ENCODE peak calls at places on chromosome 16, in eight cellular contexts. S is IMR-90, L is H1, P is GM12878, R is SK-N-SH, G is WTC11, F is K562, X is HepG2. E is an unnamed sample.

GRCh38 chr16:85139888-85140339 is 27.6 kb upstream of the CIBAR2 start:
- DNase-seq in G (no peak), S (no peak), X (peak), R (no peak), P (no peak), F (no peak), L (no peak), E (no peak)

GRCh38 chr16:66695935-66696668 is 441 bp downstream of the CMTM4 start:
- DNase-seq in P (no peak), F (peak), G (peak), R (no peak), S (no peak), X (no peak), L (no peak), E (peak)

GRCh38 chr16:14286381-14287230 is 215.5 kb downstream of the MRTFB start:
- DNase-seq in F (no peak), L (no peak), G (peak), S (no peak), X (no peak), R (no peak), P (no peak), E (no peak)

GRCh38 chr16:84292032-84292431 is 2.6 kb upstream of the WFDC1 start:
- DNase-seq in R (no peak), X (no peak), G (no peak), F (no peak), L (no peak), P (no peak), S (no peak), E (no peak)

GRCh38 chr16:20899503-20900298 is 457 bp downstream of the DCUN1D3 start:
- DNase-seq in L (no peak), X (peak), G (peak), P (no peak), R (peak), S (no peak), F (peak), E (peak)

GRCh38 chr16:13036600-13036999 is 135.2 kb downstream of the SHISA9 start:
- DNase-seq in R (no peak), X (peak), S (peak), P (no peak), L (no peak), F (peak), G (peak), E (peak)

GRCh38 chr16:64898159-64898558 is 223.7 kb downstream of the CDH11 start:
- DNase-seq in G (no peak), X (no peak), L (no peak), R (no peak), F (no peak), S (no peak), P (no peak), E (no peak)

GRCh38 chr16:13098536-13098935 is 197.1 kb downstream of the SHISA9 start:
- DNase-seq in G (no peak), X (no peak), S (no peak), L (no peak), R (no peak), P (no peak), F (no peak), E (no peak)

GRCh38 chr16:23132921-23133532 is 16.2 kb downstream of the USP31 start:
- DNase-seq in R (no peak), F (no peak), L (no peak), S (peak), P (no peak), X (no peak), G (no peak), E (no peak)

GRCh38 chr16:69465881-69466280 is 41.5 kb downstream of the CYB5B start:
- DNase-seq in X (peak), G (no peak), P (no peak), L (no peak), S (no peak), R (no peak), F (no peak), E (no peak)

GRCh38 chr16:68272501-68273209 is 8.3 kb downstream of the SLC7A6 start:
- DNase-seq in P (no peak), X (no peak), G (no peak), L (no peak), S (no peak), F (no peak), R (no peak), E (no peak)
- TF ChIP-seq USF2 in P (no peak), X (no peak), G (no peak), L (no peak), S (no peak), F (no peak), R (no peak), E (no peak)

GRCh38 chr16:50821586-50821985 is 79.7 kb downstream of the CYLD start:
- DNase-seq in P (no peak), S (peak), F (peak), L (no peak), G (no peak), R (no peak), X (peak), E (peak)
- TF ChIP-seq USF2 in P (no peak), S (no peak), F (no peak), L (no peak), G (no peak), R (no peak), X (no peak), E (no peak)

DNA sequence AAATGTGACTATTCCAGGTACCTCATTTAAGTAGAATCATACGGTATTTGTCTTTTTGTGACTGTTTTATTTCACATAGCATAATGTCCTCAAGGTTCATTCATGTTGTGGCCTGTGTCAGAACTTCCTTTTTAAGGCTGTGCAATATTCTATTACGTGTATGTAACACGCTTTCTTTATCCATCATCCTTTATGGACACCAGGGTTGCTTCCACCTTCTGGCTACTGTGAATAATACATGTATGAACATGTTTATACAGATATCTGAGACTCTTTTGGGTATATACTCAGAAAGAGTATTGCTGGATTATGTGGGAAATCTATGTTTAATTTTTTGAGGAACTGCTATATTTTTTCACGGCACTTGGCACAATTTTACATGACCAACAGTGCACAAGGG is 28.7 kb upstream of the RSL1D1 start:
- DNase-seq in P (no peak), F (no peak), R (no peak), G (no peak), X (no peak), S (no peak), L (no peak), E (no peak)
- TF ChIP-seq USF2 in P (no peak), F (no peak), R (no peak), G (no peak), X (no peak), S (no peak), L (no peak), E (no peak)

DNA sequence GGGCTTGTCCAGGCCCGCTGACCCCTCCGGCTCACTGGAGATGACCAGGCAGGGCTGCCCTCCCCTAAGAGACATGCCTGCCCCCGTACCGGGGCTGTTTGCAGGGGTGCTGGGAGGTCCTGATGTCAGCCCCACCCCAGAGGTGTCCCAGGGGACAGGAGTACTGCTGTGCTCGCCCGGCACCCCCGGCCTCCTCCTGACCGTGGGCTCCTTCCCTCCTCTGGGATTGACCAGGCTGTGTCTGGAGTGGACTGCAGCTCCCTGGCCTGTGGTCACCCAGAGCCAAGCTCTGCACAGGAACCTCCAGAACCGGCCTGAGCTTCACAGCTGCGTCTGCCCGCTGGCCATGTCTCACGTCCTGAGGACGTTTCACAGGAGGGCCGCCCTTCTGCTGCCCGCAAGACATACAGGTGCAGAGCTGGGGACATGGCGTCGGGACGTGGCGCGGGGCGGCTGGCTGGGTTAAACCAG is 53.2 kb downstream of the LMF1 start:
- DNase-seq in F (no peak), L (no peak), P (no peak), S (no peak), X (no peak), R (no peak), G (no peak), E (no peak)
- TF ChIP-seq USF2 in F (no peak), L (no peak), P (no peak), S (no peak), X (no peak), R (no peak), G (no peak), E (no peak)

DNA sequence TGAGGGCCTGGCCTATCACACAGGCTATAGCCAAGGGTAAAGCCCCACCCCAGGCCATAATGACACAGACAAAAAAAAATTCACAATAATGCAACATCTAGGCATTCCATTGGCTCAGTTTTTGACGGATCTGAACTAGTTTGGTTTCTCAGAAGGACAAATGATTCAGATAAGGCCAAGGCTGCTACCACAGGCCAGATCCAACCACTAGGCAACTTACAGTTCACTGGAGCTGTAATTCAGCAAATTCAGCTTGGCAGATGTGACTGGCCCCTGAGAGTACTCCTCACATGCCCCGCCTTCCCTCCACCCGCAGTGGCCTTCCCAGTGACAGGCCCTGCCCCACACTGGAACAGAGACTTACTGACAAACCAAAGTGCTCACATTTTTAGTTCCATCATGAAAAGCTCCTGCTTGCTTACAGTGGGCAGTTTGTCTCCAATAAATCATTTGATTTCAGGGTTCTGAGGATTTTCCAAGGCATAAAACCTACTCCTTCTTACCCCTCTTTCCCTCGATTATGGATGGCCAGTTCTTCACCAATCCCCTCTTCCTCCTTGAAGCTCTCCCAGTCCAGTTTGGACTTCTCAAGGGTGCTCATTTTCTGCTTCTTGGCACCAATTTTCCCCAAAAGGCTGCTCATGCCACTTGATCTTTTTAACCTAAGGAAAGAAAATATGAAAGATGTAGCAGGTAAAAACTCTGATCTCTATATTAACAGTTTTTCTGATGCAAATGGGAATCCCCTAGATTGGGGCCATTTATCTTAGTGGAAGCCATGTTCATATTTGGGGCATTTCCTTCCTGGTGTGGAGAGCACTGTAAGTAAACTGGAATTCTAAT is 53.3 kb upstream of the BCAR1 start:
- DNase-seq in S (peak), X (peak), F (peak), R (no peak), L (no peak), P (no peak), G (no peak), E (peak)
- TF ChIP-seq USF2 in S (no peak), X (no peak), F (no peak), R (no peak), L (no peak), P (no peak), G (no peak), E (no peak)

GRCh38 chr16:88063201-88063773 is 112.1 kb downstream of the BANP start:
- DNase-seq in L (no peak), R (peak), X (no peak), P (no peak), F (no peak), S (peak), G (no peak), E (no peak)
- TF ChIP-seq USF2 in L (no peak), R (no peak), X (no peak), P (no peak), F (no peak), S (peak), G (no peak), E (no peak)

GRCh38 chr16:1564325-1564724 is 30.9 kb downstream of the TMEM204 start:
- DNase-seq in R (peak), P (no peak), G (no peak), L (no peak), F (peak), S (no peak), X (no peak), E (no peak)
- TF ChIP-seq USF2 in R (no peak), P (no peak), G (no peak), L (no peak), F (no peak), S (no peak), X (no peak), E (no peak)